ENCODE peak calls at places on chromosomes 1 and 21, in nine cellular contexts. One of them, this sample, is unnamed.

GRCh38 chr1:211642870-211643269 is 32.6 kb downstream of the NEK2 start:
- DNase-seq in left ventricle myocardium inferior: no peak
- DNase-seq in ACHN: no peak
- DNase-seq in mammary epithelial cell: no peak
- DNase-seq in KBM-7: no peak
- DNase-seq in Right ventricle myocardium superior: no peak
- DNase-seq in pancreas: peak
- DNase-seq in AG10803: no peak
- DNase-seq in hepatocyte: no peak
- DNase-seq in this sample: no peak

GRCh38 chr1:241638091-241638682 is 2.0 kb downstream of the CHML start:
- DNase-seq in hepatocyte: no peak
- DNase-seq in left ventricle myocardium inferior: no peak
- DNase-seq in AG10803: no peak
- DNase-seq in mammary epithelial cell: no peak
- DNase-seq in Right ventricle myocardium superior: no peak
- DNase-seq in ACHN: no peak
- DNase-seq in pancreas: no peak
- DNase-seq in KBM-7: peak
- DNase-seq in this sample: no peak

GRCh38 chr1:200866521-200866920 is 6.3 kb upstream of the GPR25 start:
- DNase-seq in Right ventricle myocardium superior: no peak
- DNase-seq in pancreas: no peak
- DNase-seq in KBM-7: no peak
- DNase-seq in ACHN: no peak
- DNase-seq in left ventricle myocardium inferior: no peak
- DNase-seq in hepatocyte: no peak
- DNase-seq in mammary epithelial cell: no peak
- DNase-seq in AG10803: no peak
- DNase-seq in this sample: no peak

GRCh38 chr21:35086357-35086756 is 37.3 kb upstream of the RUNX1 start:
- DNase-seq in Right ventricle myocardium superior: no peak
- DNase-seq in pancreas: no peak
- DNase-seq in mammary epithelial cell: peak
- DNase-seq in left ventricle myocardium inferior: no peak
- DNase-seq in hepatocyte: no peak
- DNase-seq in AG10803: peak
- DNase-seq in ACHN: peak
- DNase-seq in KBM-7: no peak
- DNase-seq in this sample: no peak

GRCh38 chr1:233114159-233114558 is 163.7 kb downstream of the NTPCR start:
- DNase-seq in Right ventricle myocardium superior: no peak
- DNase-seq in pancreas: no peak
- DNase-seq in AG10803: peak
- DNase-seq in ACHN: peak
- DNase-seq in hepatocyte: no peak
- DNase-seq in KBM-7: peak
- DNase-seq in mammary epithelial cell: peak
- DNase-seq in left ventricle myocardium inferior: no peak
- DNase-seq in this sample: no peak

GRCh38 chr1:99814373-99814900 is 35.7 kb upstream of the AGL start:
- DNase-seq in AG10803: no peak
- DNase-seq in hepatocyte: no peak
- DNase-seq in KBM-7: no peak
- DNase-seq in Right ventricle myocardium superior: no peak
- DNase-seq in mammary epithelial cell: peak
- DNase-seq in pancreas: no peak
- DNase-seq in ACHN: no peak
- DNase-seq in left ventricle myocardium inferior: no peak
- DNase-seq in this sample: no peak

GRCh38 chr1:118115567-118116272 is 69.3 kb downstream of the SPAG17 start:
- DNase-seq in pancreas: no peak
- DNase-seq in AG10803: no peak
- DNase-seq in mammary epithelial cell: peak
- DNase-seq in KBM-7: no peak
- DNase-seq in ACHN: no peak
- DNase-seq in hepatocyte: no peak
- DNase-seq in left ventricle myocardium inferior: no peak
- DNase-seq in Right ventricle myocardium superior: no peak
- DNase-seq in this sample: no peak

GRCh38 chr1:234849824-234850223 is 239.8 kb upstream of the IRF2BP2 start:
- DNase-seq in AG10803: no peak
- DNase-seq in left ventricle myocardium inferior: no peak
- DNase-seq in pancreas: no peak
- DNase-seq in hepatocyte: no peak
- DNase-seq in KBM-7: no peak
- DNase-seq in ACHN: no peak
- DNase-seq in mammary epithelial cell: no peak
- DNase-seq in Right ventricle myocardium superior: no peak
- DNase-seq in this sample: no peak

GRCh38 chr1:55789466-55789865 is 574.3 kb upstream of the USP24 start:
- DNase-seq in left ventricle myocardium inferior: no peak
- DNase-seq in ACHN: no peak
- DNase-seq in Right ventricle myocardium superior: no peak
- DNase-seq in pancreas: no peak
- DNase-seq in KBM-7: no peak
- DNase-seq in hepatocyte: no peak
- DNase-seq in AG10803: no peak
- DNase-seq in mammary epithelial cell: no peak
- DNase-seq in this sample: no peak

GRCh38 chr1:242147096-242147976 is 148.4 kb upstream of the MAP1LC3C start:
- DNase-seq in hepatocyte: peak
- DNase-seq in Right ventricle myocardium superior: no peak
- DNase-seq in pancreas: no peak
- DNase-seq in mammary epithelial cell: peak
- DNase-seq in AG10803: peak
- DNase-seq in ACHN: peak
- DNase-seq in left ventricle myocardium inferior: no peak
- DNase-seq in KBM-7: peak
- DNase-seq in this sample: no peak

GRCh38 chr1:244291171-244291866 is 160.4 kb downstream of the ADSS2 start:
- DNase-seq in mammary epithelial cell: no peak
- DNase-seq in hepatocyte: no peak
- DNase-seq in Right ventricle myocardium superior: no peak
- DNase-seq in ACHN: no peak
- DNase-seq in AG10803: no peak
- DNase-seq in pancreas: no peak
- DNase-seq in left ventricle myocardium inferior: no peak
- DNase-seq in KBM-7: peak
- DNase-seq in this sample: no peak

GRCh38 chr1:161706116-161706482 is 930 bp upstream of the FCRLA start:
- DNase-seq in hepatocyte: no peak
- DNase-seq in pancreas: no peak
- DNase-seq in Right ventricle myocardium superior: no peak
- DNase-seq in mammary epithelial cell: no peak
- DNase-seq in KBM-7: no peak
- DNase-seq in AG10803: peak
- DNase-seq in left ventricle myocardium inferior: no peak
- DNase-seq in ACHN: no peak
- DNase-seq in this sample: no peak

GRCh38 chr1:196660912-196661311 is 9.1 kb downstream of the CFH start:
- DNase-seq in hepatocyte: peak
- DNase-seq in mammary epithelial cell: peak
- DNase-seq in pancreas: no peak
- DNase-seq in AG10803: peak
- DNase-seq in KBM-7: peak
- DNase-seq in left ventricle myocardium inferior: no peak
- DNase-seq in Right ventricle myocardium superior: no peak
- DNase-seq in ACHN: peak
- DNase-seq in this sample: no peak

GRCh38 chr1:244869950-244870349 is 5.6 kb upstream of the HNRNPU start:
- DNase-seq in ACHN: no peak
- DNase-seq in hepatocyte: no peak
- DNase-seq in KBM-7: no peak
- DNase-seq in AG10803: no peak
- DNase-seq in pancreas: no peak
- DNase-seq in left ventricle myocardium inferior: no peak
- DNase-seq in mammary epithelial cell: no peak
- DNase-seq in Right ventricle myocardium superior: no peak
- DNase-seq in this sample: no peak

GRCh38 chr1:32915766-32916455 is 14.7 kb upstream of the TMEM54 start:
- DNase-seq in pancreas: no peak
- DNase-seq in mammary epithelial cell: no peak
- DNase-seq in ACHN: no peak
- DNase-seq in Right ventricle myocardium superior: no peak
- DNase-seq in KBM-7: no peak
- DNase-seq in AG10803: peak
- DNase-seq in hepatocyte: no peak
- DNase-seq in left ventricle myocardium inferior: no peak
- DNase-seq in this sample: no peak